ENCODE peak calls at places on chromosomes 2 and 18, in five cellular contexts. E, T, C, W and Z are unnamed samples.

GRCh38 chr2:3986063-3986462 is 282.7 kb downstream of the DCDC2C start:
- DNase-seq in E (no peak), T (no peak), C (no peak), W (no peak), Z (no peak)

GRCh38 chr2:138537170-138537915 is 35.8 kb downstream of the SPOPL start:
- DNase-seq in W (no peak), E (no peak), T (no peak), C (no peak), Z (no peak)

GRCh38 chr2:168470880-168471475 is 14.9 kb downstream of the CERS6 start:
- DNase-seq in W (no peak), T (no peak), E (no peak), C (no peak), Z (no peak)

GRCh38 chr18:57311472-57311871 is 40.9 kb upstream of the ST8SIA3 start:
- DNase-seq in C (no peak), T (no peak), E (no peak), W (no peak), Z (no peak)

GRCh38 chr2:72933646-72934151 is 16.4 kb downstream of the EMX1 start:
- DNase-seq in C (no peak), T (no peak), W (no peak), E (no peak), Z (no peak)

GRCh38 chr2:113018509-113018908 is 13.2 kb downstream of the IL36A start:
- DNase-seq in C (no peak), T (no peak), E (no peak), W (no peak), Z (no peak)

GRCh38 chr2:74502720-74503505 is 3.5 kb upstream of the LBX2 start:
- DNase-seq in T (peak), E (no peak), C (no peak), W (peak), Z (peak)

GRCh38 chr2:60295591-60295962 is 257.9 kb downstream of the BCL11A start:
- DNase-seq in T (no peak), E (no peak), C (no peak), W (no peak), Z (peak)

GRCh38 chr18:57497372-57498294 is 62.5 kb downstream of the ONECUT2 start:
- DNase-seq in C (no peak), W (no peak), E (no peak), T (no peak), Z (no peak)

GRCh38 chr2:238714038-238714528 is 133.8 kb upstream of the TWIST2 start:
- DNase-seq in T (no peak), C (no peak), E (no peak), W (no peak), Z (no peak)